ENCODE peak calls at places on chromosomes 16 and 17, in nine cellular contexts. Q is NCI-H1694 treated with DMSO at 0.1 percent for 48 hours; N is A172; P is RPMI8226; M is HS-5; V is amniotic stem cell; U is COR-L47; R is endothelial cell; B is naive thymus-derived CD8-positive, alpha-beta T cell. H is an unnamed sample.
A peak's percentile ranks its signal among the peaks of the same experiment; 100 is the strongest.

GRCh38 chr16:23829454-23829853 is 6.3 kb upstream of the PRKCB start:
- DNase-seq in Q (no peak), N (no peak), P (no peak), M (no peak), V (no peak), U (no peak), R (no peak), B (no peak), H (no peak)

GRCh38 chr16:9135797-9136196 is 44.4 kb downstream of the HAPSTR1 start:
- DNase-seq in Q (no peak), N (peak; percentile 67), P (peak; percentile 65), M (no peak), V (no peak), U (no peak), R (no peak), B (no peak), H (no peak)

GRCh38 chr16:62149646-62150045 is 113.4 kb upstream of the CDH8 start:
- DNase-seq in Q (no peak), N (no peak), P (no peak), M (peak; percentile 38), V (no peak), U (no peak), R (no peak), B (no peak), H (no peak)

GRCh38 chr17:27657620-27658019 is 26.6 kb downstream of the LGALS9 start:
- DNase-seq in Q (no peak), N (peak; percentile 10), P (peak; percentile 16), M (no peak), V (no peak), U (no peak), R (peak; percentile 50), B (no peak), H (no peak)

GRCh38 chr17:2580156-2580555 is 13.3 kb upstream of the PAFAH1B1 start:
- DNase-seq in Q (no peak), N (no peak), P (no peak), M (no peak), V (no peak), U (no peak), R (no peak), B (no peak), H (no peak)

GRCh38 chr17:70100983-70101382 is 26.0 kb downstream of the KCNJ16 start:
- DNase-seq in Q (no peak), N (no peak), P (no peak), M (peak; percentile 9), V (no peak), U (no peak), R (no peak), B (no peak), H (no peak)

GRCh38 chr16:2425825-2426430 is 3.3 kb upstream of the CCNF start:
- DNase-seq in Q (no peak), N (no peak), P (no peak), M (no peak), V (no peak), U (no peak), R (no peak), B (no peak), H (no peak)

GRCh38 chr16:17270111-17270510 is 200.6 kb downstream of the XYLT1 start:
- DNase-seq in Q (no peak), N (no peak), P (no peak), M (no peak), V (no peak), U (no peak), R (no peak), B (no peak), H (no peak)

GRCh38 chr17:42403150-42403549 is 14.9 kb upstream of the STAT3 start:
- DNase-seq in Q (peak; percentile 40), N (no peak), P (peak; percentile 34), M (no peak), V (no peak), U (no peak), R (no peak), B (peak; percentile 25), H (peak; percentile 83)

GRCh38 chr16:51267676-51268075 is 116.6 kb upstream of the SALL1 start:
- DNase-seq in Q (no peak), N (no peak), P (no peak), M (no peak), V (no peak), U (no peak), R (no peak), B (no peak), H (no peak)

GRCh38 chr17:82687375-82687861 is 11.1 kb downstream of the RAB40B start:
- DNase-seq in Q (no peak), N (no peak), P (no peak), M (no peak), V (no peak), U (no peak), R (no peak), B (no peak), H (no peak)

GRCh38 chr17:43823350-43824084 is 9.4 kb downstream of the MPP3 start:
- DNase-seq in Q (no peak), N (no peak), P (peak; percentile 65), M (no peak), V (no peak), U (no peak), R (no peak), B (no peak), H (no peak)

GRCh38 chr16:78884199-78884598 is 716.3 kb downstream of the MAF start:
- DNase-seq in Q (peak; percentile 1), N (no peak), P (no peak), M (no peak), V (no peak), U (no peak), R (no peak), B (no peak), H (no peak)

GRCh38 chr16:66207139-66207863 is 159.2 kb upstream of the CDH5 start:
- DNase-seq in Q (peak; percentile 18), N (no peak), P (peak; percentile 23), M (no peak), V (no peak), U (peak; percentile 80), R (no peak), B (no peak), H (no peak)